ENCODE peak calls at places on chromosomes 13 and 19, in six cellular contexts. J is body of pancreas, P is AG04450, G is upper lobe of left lung, C is esophagus muscularis mucosa, Q is epithelial cell of esophagus. Y is an unnamed sample.

GRCh38 chr19:18658366-18658855 is 21.6 kb downstream of the KLHL26 start:
- DNase-seq in J (no peak), Q (no peak), P (no peak), C (no peak), G (no peak), Y (no peak)

GRCh38 chr13:29131159-29131558 is 311.0 kb downstream of the MTUS2 start:
- DNase-seq in J (no peak), P (no peak), Q (no peak), C (no peak), G (no peak), Y (no peak)

GRCh38 chr19:50280983-50281382 is 48.2 kb downstream of the KCNC3 start:
- DNase-seq in P (no peak), J (no peak), G (no peak), Q (no peak), C (no peak), Y (no peak)

GRCh38 chr13:110228936-110229904 is 77.7 kb downstream of the COL4A1 start:
- DNase-seq in G (no peak), Q (peak), C (peak), J (no peak), P (no peak), Y (peak)

GRCh38 chr13:74203576-74203975 is 69.4 kb upstream of the KLF12 start:
- DNase-seq in C (no peak), P (peak), J (no peak), G (no peak), Q (no peak), Y (peak)

GRCh38 chr19:44726465-44726864 is 22.0 kb upstream of the BCL3 start:
- DNase-seq in G (peak), Q (no peak), C (no peak), J (no peak), P (no peak), Y (no peak)

GRCh38 chr13:33891196-33891742 is 73.3 kb downstream of the RFC3 start:
- DNase-seq in C (no peak), Q (no peak), P (no peak), J (no peak), G (no peak), Y (no peak)

GRCh38 chr13:31793246-31793645 is 53.9 kb downstream of the RXFP2 start:
- DNase-seq in J (no peak), Q (no peak), P (peak), G (no peak), C (no peak), Y (no peak)

GRCh38 chr19:13959962-13960862 is 7.9 kb downstream of the DCAF15 start:
- DNase-seq in C (no peak), Q (no peak), J (no peak), G (no peak), P (no peak), Y (no peak)

GRCh38 chr13:26442541-26442940 is 114.9 kb upstream of the WASF3 start:
- DNase-seq in P (peak), Q (peak), G (no peak), J (no peak), C (no peak), Y (no peak)

GRCh38 chr19:42197375-42197817 is 20.1 kb downstream of the DEDD2 start:
- DNase-seq in J (no peak), Q (peak), C (no peak), P (no peak), G (peak), Y (no peak)

GRCh38 chr13:102197193-102197592 is 204.7 kb downstream of the FGF14 start:
- DNase-seq in Q (peak), P (no peak), C (no peak), J (no peak), G (no peak), Y (no peak)

GRCh38 chr19:10872551-10873107 is 1.3 kb downstream of the CARM1 start:
- DNase-seq in G (no peak), C (no peak), J (no peak), Q (no peak), P (no peak), Y (no peak)

GRCh38 chr19:17846146-17846545 is 1.6 kb downstream of the JAK3 start:
- DNase-seq in G (no peak), J (no peak), C (no peak), P (no peak), Q (no peak), Y (no peak)

GRCh38 chr19:58170860-58171259 is 12.0 kb upstream of the ZNF274 start:
- DNase-seq in C (no peak), P (no peak), Q (peak), G (no peak), J (no peak), Y (no peak)

GRCh38 chr13:21849323-21849722 is 178.4 kb downstream of the FGF9 start:
- DNase-seq in C (no peak), Q (peak), G (no peak), J (peak), P (no peak), Y (no peak)

GRCh38 chr19:38769635-38770211 is 3.6 kb downstream of the LGALS7 start:
- DNase-seq in Q (peak), P (peak), J (peak), G (peak), C (peak), Y (peak)
- TF ChIP-seq CTCF in Q (peak), P (peak), J (no peak), G (peak), C (peak), Y (peak)

DNA sequence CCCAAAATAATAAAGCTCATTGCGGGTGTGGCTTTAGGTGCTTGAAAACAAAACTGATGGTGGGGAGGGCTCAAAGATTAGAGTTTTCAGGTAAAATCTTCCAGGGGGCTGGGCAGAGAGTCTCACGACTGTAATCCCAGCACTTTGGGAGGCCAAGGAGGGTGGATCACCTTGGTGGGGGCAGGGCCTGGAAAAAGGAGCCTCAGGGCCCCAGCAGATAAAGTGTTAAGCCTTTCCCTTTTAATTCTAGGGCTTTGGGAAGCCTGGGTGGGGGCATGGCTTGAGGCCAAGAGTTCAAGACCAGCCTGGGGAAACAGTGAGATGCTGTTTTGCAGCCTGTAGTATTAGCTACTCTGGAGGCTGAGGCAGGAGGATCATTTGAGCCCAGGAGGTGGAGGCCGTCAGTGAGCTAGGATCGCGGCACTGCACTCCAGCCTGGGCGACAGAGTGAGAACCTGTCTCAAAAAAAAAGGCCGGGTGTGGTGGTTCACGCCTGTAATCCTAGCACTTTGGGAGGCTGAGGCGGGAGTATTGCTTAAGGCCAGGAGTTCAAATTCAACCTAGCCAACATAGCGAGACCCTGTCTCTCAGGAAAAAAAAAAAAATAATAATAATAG is 1.7 kb downstream of the IRGQ start:
- DNase-seq in Q (no peak), J (no peak), P (no peak), C (no peak), G (no peak), Y (no peak)
- H3K4me3 ChIP-seq in Q (peak), J (no peak), P (peak), C (peak), G (no peak), Y (peak)

GRCh38 chr19:15379996-15380647 is 535 bp upstream of the AKAP8 start:
- DNase-seq in Q (peak), J (peak), C (no peak), P (no peak), G (peak), Y (no peak)
- TF ChIP-seq CTCF in Q (no peak), J (no peak), C (peak), P (no peak), G (no peak), Y (no peak)

GRCh38 chr13:50073340-50073739 is 58.1 kb downstream of the KCNRG start:
- DNase-seq in Q (no peak), J (no peak), G (no peak), C (no peak), P (no peak), Y (no peak)
- H3K4me3 ChIP-seq in Q (no peak), J (no peak), G (no peak), C (no peak), P (no peak), Y (no peak)

DNA sequence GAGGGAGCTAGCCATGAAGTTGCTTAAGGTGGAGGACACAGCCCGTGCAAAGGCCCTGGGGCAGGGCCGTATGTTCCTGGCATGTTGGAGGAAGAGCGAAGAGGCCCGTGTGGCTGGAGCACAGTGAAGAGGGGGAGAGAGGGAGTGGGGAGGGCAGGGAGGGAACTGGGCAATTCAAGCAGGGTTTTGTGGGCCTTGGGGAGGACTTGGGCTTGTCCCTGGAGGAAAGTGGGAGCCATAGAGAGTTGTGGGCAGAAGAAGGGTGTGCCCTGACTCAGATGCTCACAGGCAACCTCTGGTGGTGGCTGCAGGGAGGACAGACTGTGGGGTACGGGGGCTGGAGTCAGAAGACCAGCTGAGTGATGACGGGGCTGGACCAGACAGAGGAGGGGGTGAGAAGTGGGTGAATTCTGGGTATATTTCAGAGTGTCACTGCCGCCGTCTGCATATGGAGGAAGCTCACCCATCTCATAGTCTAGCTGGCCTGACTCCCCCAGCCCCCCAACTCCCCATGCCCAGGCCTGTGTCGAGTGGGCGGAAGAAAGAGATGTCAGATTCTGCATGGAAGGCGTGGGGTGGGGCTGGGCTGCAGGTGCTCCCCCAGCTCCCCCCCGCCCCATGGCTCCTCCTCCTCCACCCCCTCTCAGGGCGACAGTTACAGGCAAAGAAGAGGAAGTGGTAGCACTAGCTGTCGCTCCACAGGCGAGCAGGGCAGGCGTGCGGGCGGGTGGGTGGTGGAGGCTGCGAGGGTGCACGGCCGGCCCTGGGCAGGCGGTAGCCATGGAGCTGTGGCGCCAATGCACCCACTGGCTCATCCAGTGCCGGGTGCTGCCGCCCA is at the start of gene VAV1:
- DNase-seq in P (no peak), G (peak), J (no peak), C (no peak), Q (no peak), Y (no peak)
- TF ChIP-seq CTCF in P (no peak), G (no peak), J (no peak), C (no peak), Q (no peak), Y (peak)

GRCh38 chr13:44757671-44758070 is 181.5 kb upstream of the TSC22D1 start:
- DNase-seq in P (no peak), C (no peak), J (no peak), G (no peak), Q (no peak), Y (no peak)
- H3K4me3 ChIP-seq in P (no peak), C (no peak), J (no peak), G (no peak), Q (no peak), Y (no peak)

GRCh38 chr13:20109037-20109436 is 51.8 kb downstream of the GJA3 start:
- DNase-seq in Q (no peak), P (no peak), G (no peak), C (no peak), J (no peak), Y (no peak)
- TF ChIP-seq CTCF in Q (no peak), P (no peak), G (no peak), C (no peak), J (no peak), Y (no peak)